ENCODE peak calls at places on chromosomes 1 and 21, in seven cellular contexts. S is activated CD4-positive, alpha-beta T cell treated with anti-CD3 and anti-CD28 coated beads, Interleukin-2, amount 10 ng/mL, durations not matched to agents 7 days and 5 days; Z is iPS-NIHi11; X is activated CD4-positive, CD25-positive, alpha-beta regulatory T cell treated with anti-CD3 and anti-CD28 coated beads, Interleukin-2, amount 50 U/mL, for 72 hours; N is NCI-H1092; C is stimulated activated naive CD4-positive, alpha-beta T cell treated with Interleukin-2 at 50 U/mL for 16 hours; L is ascending aorta. Q is an unnamed sample.

GRCh38 chr1:27795601-27796000 is 22.6 kb downstream of the STX12 start:
- DNase-seq in S (no peak), Z (no peak), X (no peak), N (no peak), C (no peak), L (no peak), Q (no peak)

GRCh38 chr21:34992736-34993135 is 56.4 kb downstream of the RUNX1 start:
- DNase-seq in S (no peak), Z (no peak), X (no peak), N (no peak), C (no peak), L (no peak), Q (peak)

GRCh38 chr1:231147896-231148295 is 14.0 kb upstream of the TRIM67 start:
- DNase-seq in S (no peak), Z (no peak), X (no peak), N (no peak), C (no peak), L (no peak), Q (no peak)

GRCh38 chr1:248812736-248813425 is 12.8 kb downstream of the SH3BP5L start:
- DNase-seq in S (no peak), Z (no peak), X (no peak), N (no peak), C (no peak), L (no peak), Q (no peak)

GRCh38 chr1:59494145-59494824 is 197.4 kb downstream of the FGGY start:
- DNase-seq in S (no peak), Z (no peak), X (no peak), N (no peak), C (no peak), L (no peak), Q (no peak)

GRCh38 chr1:239891621-239892358 is 199.9 kb upstream of the FMN2 start:
- DNase-seq in S (no peak), Z (no peak), X (no peak), N (no peak), C (no peak), L (no peak), Q (no peak)

GRCh38 chr1:4696753-4697152 is 42.3 kb downstream of the AJAP1 start:
- DNase-seq in S (no peak), Z (no peak), X (no peak), N (no peak), C (no peak), L (no peak), Q (no peak)

GRCh38 chr21:38804617-38805281 is 980 bp upstream of the ETS2 start:
- DNase-seq in S (peak), Z (peak), X (peak), N (peak), C (peak), L (no peak), Q (peak)

GRCh38 chr21:26118928-26119540 is 51.5 kb downstream of the APP start:
- DNase-seq in S (no peak), Z (no peak), X (no peak), N (no peak), C (no peak), L (no peak), Q (no peak)

GRCh38 chr1:244833734-244834595 is 1.5 kb upstream of the COX20 start:
- DNase-seq in S (peak), Z (peak), X (peak), N (peak), C (peak), L (no peak), Q (peak)

GRCh38 chr1:33256701-33257387 is 552 bp downstream of the ZNF362 start:
- DNase-seq in S (peak), Z (no peak), X (peak), N (peak), C (peak), L (no peak), Q (peak)